ENCODE peak calls at places on chromosomes 3 and 15, in six cellular contexts. M is NB4; I is pons; F is GM23338; Y is lower lobe of right lung; L is stimulated activated CD4-positive, alpha-beta T cell treated with anti-CD3 and anti-CD28 coated beads, TNF-alpha, amount 100 ng/mL, for 48 hours. H is an unnamed sample.

GRCh38 chr15:81394609-81395008 is 20.6 kb upstream of the TMC3 start:
- DNase-seq in F (no peak), Y (no peak), M (no peak), I (no peak), L (no peak), H (no peak)

GRCh38 chr3:47433796-47434195 is 41.9 kb downstream of the SCAP start:
- DNase-seq in Y (no peak), F (no peak), M (no peak), I (no peak), L (no peak), H (no peak)

GRCh38 chr15:99704444-99704838 is 28.8 kb downstream of the LYSMD4 start:
- DNase-seq in M (peak), F (peak), I (peak), L (no peak), Y (no peak), H (no peak)

GRCh38 chr3:66665021-66665695 is 164.3 kb upstream of the LRIG1 start:
- DNase-seq in I (peak), M (no peak), F (no peak), L (no peak), Y (no peak), H (no peak)

GRCh38 chr3:71694358-71694999 is 30.7 kb downstream of the EIF4E3 start:
- DNase-seq in L (no peak), Y (no peak), F (no peak), M (no peak), I (no peak), H (no peak)

GRCh38 chr3:142894493-142894892 is 5.6 kb upstream of the PCOLCE2 start:
- DNase-seq in F (no peak), L (no peak), Y (no peak), M (no peak), I (no peak), H (no peak)

GRCh38 chr15:90883971-90884718 is at the start of gene FES:
- DNase-seq in L (no peak), M (peak), F (peak), Y (peak), I (no peak), H (peak)

GRCh38 chr3:50327129-50327528 is 894 bp downstream of the TUSC2 start:
- DNase-seq in I (no peak), Y (no peak), L (no peak), M (no peak), F (no peak), H (no peak)